ENCODE peak calls at places on chromosomes 16 and 17, in eight cellular contexts. T is naive thymus-derived CD8-positive, alpha-beta T cell; V is NCI-H774; Z is ELF-1; O is mucosa of gallbladder; E is nucleus accumbens; D is activated T-helper 9 cell treated with anti-CD3 and anti-CD28 coated beads, Interleukin-2, amount 50 U/mL, for 16 hours; L is NCI-H2081. H is an unnamed sample.

GRCh38 chr17:29138184-29138955 is 41.8 kb downstream of the MYO18A start:
- DNase-seq in T (no peak), V (no peak), Z (no peak), O (no peak), E (no peak), D (peak), L (no peak), H (no peak)

GRCh38 chr16:75351183-75351582 is 82.1 kb downstream of the CFDP1 start:
- DNase-seq in T (no peak), V (no peak), Z (no peak), O (no peak), E (no peak), D (no peak), L (no peak), H (no peak)

GRCh38 chr16:77993586-77993985 is 28.8 kb upstream of the CLEC3A start:
- DNase-seq in T (no peak), V (no peak), Z (peak), O (peak), E (no peak), D (no peak), L (no peak), H (no peak)

GRCh38 chr17:45722161-45722560 is 62.0 kb upstream of the CRHR1 start:
- DNase-seq in T (no peak), V (no peak), Z (peak), O (no peak), E (no peak), D (no peak), L (no peak), H (peak)

GRCh38 chr16:67249178-67249759 is 490 bp downstream of the SLC9A5 start:
- DNase-seq in T (no peak), V (no peak), Z (no peak), O (no peak), E (no peak), D (no peak), L (no peak), H (no peak)

GRCh38 chr16:52543654-52544053 is 3.3 kb downstream of the TOX3 start:
- DNase-seq in T (no peak), V (no peak), Z (no peak), O (no peak), E (no peak), D (no peak), L (no peak), H (no peak)

GRCh38 chr17:62653002-62653830 is 25.7 kb downstream of the MRC2 start:
- DNase-seq in T (peak), V (peak), Z (peak), O (peak), E (no peak), D (peak), L (peak), H (peak)

GRCh38 chr17:9241774-9242496 is 220.6 kb downstream of the NTN1 start:
- DNase-seq in T (no peak), V (no peak), Z (no peak), O (no peak), E (no peak), D (no peak), L (no peak), H (no peak)

GRCh38 chr17:36657390-36657762 is 56.0 kb downstream of the MRM1 start:
- DNase-seq in T (no peak), V (no peak), Z (no peak), O (no peak), E (no peak), D (no peak), L (no peak), H (no peak)

GRCh38 chr16:72474511-72475123 is 302.7 kb upstream of the PMFBP1 start:
- DNase-seq in T (no peak), V (no peak), Z (no peak), O (no peak), E (no peak), D (no peak), L (no peak), H (peak)

GRCh38 chr17:80474231-80474932 is 2.0 kb downstream of the NPTX1 start:
- DNase-seq in T (no peak), V (no peak), Z (peak), O (no peak), E (no peak), D (no peak), L (peak), H (no peak)

GRCh38 chr17:6577686-6578263 is 21.4 kb upstream of the PITPNM3 start:
- DNase-seq in T (no peak), V (no peak), Z (peak), O (no peak), E (no peak), D (no peak), L (no peak), H (no peak)

GRCh38 chr17:29710891-29711418 is 88.2 kb upstream of the CORO6 start:
- DNase-seq in T (no peak), V (no peak), Z (peak), O (no peak), E (no peak), D (no peak), L (no peak), H (no peak)

GRCh38 chr16:57530104-57530522 is 6.3 kb downstream of the CCDC102A start:
- DNase-seq in T (peak), V (no peak), Z (no peak), O (peak), E (no peak), D (peak), L (no peak), H (no peak)

GRCh38 chr17:60138769-60139437 is 10.9 kb upstream of the CA4 start:
- DNase-seq in T (peak), V (no peak), Z (no peak), O (no peak), E (no peak), D (no peak), L (no peak), H (no peak)

GRCh38 chr16:10121496-10121895 is 60.7 kb downstream of the GRIN2A start:
- DNase-seq in T (no peak), V (no peak), Z (peak), O (no peak), E (no peak), D (no peak), L (no peak), H (no peak)

GRCh38 chr16:79172306-79172705 is 428.2 kb downstream of the MAF start:
- DNase-seq in T (no peak), V (no peak), Z (no peak), O (no peak), E (no peak), D (no peak), L (no peak), H (no peak)

GRCh38 chr17:16304832-16305231 is 48.4 kb downstream of the CENPV start:
- DNase-seq in T (no peak), V (no peak), Z (peak), O (no peak), E (no peak), D (no peak), L (peak), H (no peak)

GRCh38 chr17:79789943-79790804 is 6.7 kb downstream of the CBX8 start:
- DNase-seq in T (no peak), V (peak), Z (peak), O (no peak), E (no peak), D (no peak), L (peak), H (no peak)

GRCh38 chr16:1280783-1281182 is 24.9 kb downstream of the TPSD1 start:
- DNase-seq in T (no peak), V (no peak), Z (no peak), O (no peak), E (no peak), D (no peak), L (no peak), H (no peak)

GRCh38 chr17:2865228-2865627 is 69.0 kb downstream of the RAP1GAP2 start:
- DNase-seq in T (peak), V (no peak), Z (no peak), O (no peak), E (no peak), D (no peak), L (no peak), H (no peak)